ENCODE peak calls at places on chromosomes 3 and 15, in ten cellular contexts. R, L, Z, C, A, D, P, Y, J and B are unnamed samples.

GRCh38 chr3:33008282-33008681 is 56.8 kb downstream of the CCR4 start:
- DNase-seq in R (no peak), L (no peak), Z (no peak), Y (no peak), J (no peak), D (no peak), A (no peak), P (no peak), C (no peak), B (no peak)

GRCh38 chr3:168398371-168399030 is 302.8 kb upstream of the GOLIM4 start:
- DNase-seq in J (no peak), D (no peak), A (no peak), C (no peak), Z (no peak), P (no peak), L (no peak), Y (no peak), R (no peak), B (no peak)

GRCh38 chr3:82939491-82940097 is 1178.1 kb upstream of the GBE1 start:
- DNase-seq in Z (no peak), P (no peak), L (no peak), R (no peak), J (no peak), C (no peak), A (peak), D (no peak), Y (no peak), B (no peak)

GRCh38 chr3:42601898-42602581 is 1.6 kb downstream of the NKTR start:
- DNase-seq in A (no peak), P (no peak), R (no peak), D (no peak), Y (no peak), J (no peak), C (no peak), L (no peak), Z (no peak), B (no peak)

GRCh38 chr3:128170866-128171516 is 17.7 kb downstream of the EEFSEC start:
- DNase-seq in L (no peak), Y (no peak), J (no peak), A (no peak), D (peak), C (peak), R (peak), Z (peak), P (peak), B (peak)

GRCh38 chr3:127679534-127680145 is 6.9 kb downstream of the ABTB1 start:
- DNase-seq in Z (peak), R (peak), P (no peak), D (no peak), Y (peak), C (peak), J (no peak), L (no peak), A (peak), B (no peak)

GRCh38 chr3:13537926-13538325 is 11.0 kb upstream of the FBLN2 start:
- DNase-seq in R (no peak), J (no peak), D (peak), C (no peak), Y (no peak), A (no peak), L (no peak), P (no peak), Z (peak), B (no peak)

GRCh38 chr3:71258526-71258925 is 325.0 kb downstream of the FOXP1 start:
- DNase-seq in A (no peak), Z (no peak), R (no peak), Y (no peak), D (no peak), J (no peak), C (no peak), L (no peak), P (no peak), B (no peak)

GRCh38 chr15:63892794-63893441 is 59.2 kb upstream of the HERC1 start:
- DNase-seq in Y (peak), L (peak), Z (no peak), R (no peak), A (no peak), D (no peak), P (no peak), C (no peak), J (no peak), B (no peak)

GRCh38 chr3:195461518-195462307 is 18.9 kb upstream of the ACAP2 start:
- DNase-seq in C (no peak), D (no peak), Z (peak), J (no peak), A (no peak), L (no peak), Y (no peak), R (no peak), P (no peak), B (no peak)

GRCh38 chr3:125052671-125053303 is 3.0 kb downstream of the HEG1 start:
- DNase-seq in Y (peak), R (no peak), C (no peak), Z (no peak), P (no peak), J (no peak), A (no peak), L (no peak), D (no peak), B (no peak)

GRCh38 chr3:195839260-195840010 is 27.7 kb upstream of the MUC4 start:
- DNase-seq in R (peak), J (no peak), P (no peak), C (no peak), Y (no peak), A (no peak), Z (no peak), L (no peak), D (no peak), B (no peak)

GRCh38 chr15:41810651-41811431 is 17.1 kb upstream of the JMJD7 start:
- DNase-seq in P (no peak), J (no peak), Y (no peak), A (no peak), D (no peak), Z (no peak), R (no peak), C (no peak), L (no peak), B (no peak)

GRCh38 chr15:41809526-41810220 is 18.2 kb upstream of the JMJD7 start:
- DNase-seq in D (no peak), Z (no peak), Y (no peak), C (no peak), P (no peak), L (no peak), J (no peak), R (no peak), A (no peak), B (no peak)

GRCh38 chr15:41812820-41813375 is 15.0 kb upstream of the JMJD7 start:
- DNase-seq in Z (no peak), D (no peak), L (no peak), C (no peak), A (no peak), P (no peak), R (no peak), Y (peak), J (no peak), B (no peak)

GRCh38 chr15:41813426-41813825 is 14.5 kb upstream of the JMJD7 start:
- DNase-seq in D (no peak), Y (peak), P (no peak), A (no peak), Z (peak), L (no peak), J (no peak), C (no peak), R (no peak), B (no peak)

GRCh38 chr15:41811432-41812195 is 16.3 kb upstream of the JMJD7 start:
- DNase-seq in R (peak), L (peak), A (peak), P (peak), Z (peak), D (peak), Y (peak), J (peak), C (peak), B (peak)
- TF ChIP-seq CTCF in R (peak), L (peak), A (peak), P (peak), Z (no peak), D (peak), Y (peak), J (peak), C (peak), B (peak)

GRCh38 chr3:20225769-20226168 is 39.8 kb upstream of the SGO1 start:
- DNase-seq in R (no peak), Y (no peak), P (no peak), D (peak), C (no peak), L (no peak), Z (no peak), J (no peak), A (no peak), B (no peak)
- TF ChIP-seq CTCF in R (no peak), Y (peak), P (peak), D (no peak), C (peak), L (no peak), Z (no peak), J (peak), A (peak), B (no peak)

DNA sequence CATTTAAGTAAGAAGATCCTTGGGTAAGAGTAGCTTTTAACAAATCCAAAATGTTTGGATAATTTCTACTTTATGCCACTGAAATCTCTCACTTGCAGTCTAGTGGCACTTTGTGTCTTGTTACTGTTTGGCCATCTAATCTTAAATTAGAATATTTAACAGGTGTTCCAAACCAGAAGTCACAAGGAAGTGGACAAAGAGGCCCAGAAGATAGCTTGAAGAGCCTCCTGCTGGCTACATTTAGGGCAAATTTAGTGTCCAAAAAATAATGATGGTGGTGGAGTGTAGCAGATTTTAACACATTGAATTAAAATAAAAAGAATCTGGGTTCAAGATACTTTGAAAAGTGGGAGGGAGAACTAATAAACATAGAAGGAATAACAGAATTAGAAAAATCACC is 172.2 kb downstream of the GHSR start:
- DNase-seq in R (no peak), A (no peak), Z (no peak), C (no peak), J (no peak), Y (no peak), D (no peak), P (no peak), L (no peak), B (no peak)
- TF ChIP-seq CTCF in R (no peak), A (peak), Z (no peak), C (no peak), J (peak), Y (peak), D (no peak), P (no peak), L (no peak), B (no peak)

GRCh38 chr15:41895957-41896356 is 2.1 kb upstream of the SPTBN5 start:
- DNase-seq in Z (no peak), J (peak), A (no peak), Y (no peak), L (no peak), P (no peak), D (no peak), C (no peak), R (no peak), B (no peak)

GRCh38 chr15:41894251-41894790 is 468 bp upstream of the SPTBN5 start:
- DNase-seq in D (no peak), L (no peak), J (peak), Z (no peak), A (no peak), Y (no peak), C (no peak), P (no peak), R (no peak), B (no peak)

GRCh38 chr15:41895491-41895890 is 1.6 kb upstream of the SPTBN5 start:
- DNase-seq in C (no peak), A (no peak), Y (no peak), R (no peak), Z (no peak), P (no peak), D (no peak), L (no peak), J (no peak), B (no peak)

GRCh38 chr15:41893422-41894250 is at the start of gene SPTBN5:
- DNase-seq in J (peak), R (no peak), A (no peak), D (peak), L (no peak), P (no peak), Y (no peak), Z (no peak), C (no peak), B (no peak)

GRCh38 chr15:41894791-41895463 is 1.1 kb upstream of the SPTBN5 start:
- DNase-seq in P (no peak), A (peak), C (peak), D (peak), L (peak), J (peak), Y (peak), Z (peak), R (peak), B (peak)
- TF ChIP-seq CTCF in P (no peak), A (no peak), C (no peak), D (no peak), L (no peak), J (peak), Y (no peak), Z (no peak), R (no peak), B (no peak)

DNA sequence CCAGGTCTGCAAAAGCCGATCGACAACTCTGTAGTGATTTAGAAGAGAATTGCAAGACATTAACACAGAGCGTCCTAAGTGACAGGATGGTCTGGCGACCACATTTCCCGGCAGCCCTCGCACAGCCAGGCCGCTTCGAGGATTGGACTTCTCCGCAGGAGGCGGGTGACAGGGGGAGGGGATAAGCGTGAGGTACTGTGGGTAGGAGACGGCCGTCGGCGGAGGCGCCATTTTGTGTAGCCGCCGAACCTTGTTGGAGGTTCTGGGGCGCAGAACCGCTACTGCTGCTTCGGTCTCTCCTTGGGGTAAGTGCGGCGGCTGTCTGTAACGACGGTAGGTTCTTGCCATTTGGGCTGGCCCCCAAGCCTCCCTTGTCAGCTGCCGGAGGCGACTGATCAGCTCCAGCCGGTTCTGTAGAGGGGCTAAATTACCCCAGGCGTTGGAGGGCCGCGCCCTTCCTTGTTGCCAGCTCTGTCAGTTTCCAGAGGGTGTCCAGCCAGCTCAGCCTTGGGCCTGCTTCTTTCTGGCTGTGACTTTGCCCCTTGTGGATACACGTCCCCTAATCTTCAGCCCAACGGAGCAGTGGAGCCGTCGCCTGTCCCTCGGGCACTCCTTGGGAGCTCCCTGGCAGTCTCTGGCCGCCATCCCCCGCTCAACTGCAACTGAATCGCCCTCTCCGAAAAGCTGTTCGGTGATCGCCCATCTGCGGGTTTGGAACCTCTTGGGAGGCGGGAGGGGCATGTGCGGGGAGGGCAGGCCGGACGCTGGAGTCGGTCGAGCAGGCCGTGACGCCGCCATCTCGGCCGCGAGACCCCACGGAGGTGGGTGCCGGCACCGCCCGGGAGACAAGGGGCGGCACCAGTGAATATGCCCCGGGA is at the start of gene RBM5:
- DNase-seq in C (peak), R (peak), A (peak), P (peak), L (peak), J (peak), Z (peak), Y (peak), D (peak), B (peak)
- TF ChIP-seq CTCF in C (no peak), R (no peak), A (no peak), P (no peak), L (no peak), J (no peak), Z (no peak), Y (no peak), D (no peak), B (no peak)

DNA sequence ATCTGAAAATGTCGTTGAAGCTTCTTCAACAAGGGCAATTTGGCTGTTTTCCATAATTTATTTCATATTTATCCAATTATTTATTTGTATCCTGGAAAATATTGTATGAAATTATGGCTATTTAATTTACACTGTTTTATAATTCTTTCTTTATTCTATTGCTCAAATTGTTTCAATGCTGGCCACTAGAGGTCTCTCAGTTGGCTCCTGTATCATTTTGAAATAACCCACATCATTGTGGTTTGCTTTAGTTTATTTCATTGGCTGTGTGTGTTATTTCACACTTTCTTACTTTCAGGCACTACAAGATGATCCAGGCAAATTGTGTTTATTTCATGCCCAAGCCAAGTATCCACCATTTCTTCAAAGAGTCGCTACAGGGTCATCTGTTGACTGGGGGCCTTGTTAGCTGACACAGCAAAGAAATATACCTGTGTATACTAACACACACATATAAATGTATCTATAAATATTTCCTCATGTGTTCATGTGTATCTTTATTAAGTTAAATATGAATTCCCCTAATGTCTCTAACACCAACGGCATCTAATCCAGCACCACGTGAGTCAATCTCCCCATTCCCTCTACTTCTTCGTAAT is 86.2 kb downstream of the NPAP1 start:
- DNase-seq in D (no peak), Z (no peak), A (no peak), P (no peak), J (no peak), R (no peak), Y (no peak), C (no peak), L (no peak), B (no peak)
- TF ChIP-seq CTCF in D (no peak), Z (no peak), A (peak), P (peak), J (peak), R (no peak), Y (peak), C (no peak), L (no peak), B (no peak)